ENCODE peak calls at places on chromosomes 5 and 9, in eight cellular contexts. A is SK-N-SH; Y is GM13976; B is CD8-positive, alpha-beta T cell; K is CD4-positive, alpha-beta T cell; V is endothelial cell; T is left lung; L is kidney. N is an unnamed sample.

GRCh38 chr5:31453522-31453921 is 78.4 kb downstream of the DROSHA start:
- DNase-seq in T (no peak), A (no peak), B (no peak), L (no peak), V (no peak), Y (no peak), K (no peak), N (no peak)

GRCh38 chr9:4642351-4642750 is 19.7 kb upstream of the PLPP6 start:
- DNase-seq in V (no peak), A (no peak), B (no peak), Y (no peak), T (no peak), K (no peak), L (no peak), N (no peak)

GRCh38 chr5:81253875-81254274 is 20.8 kb downstream of the CKMT2 start:
- DNase-seq in V (no peak), K (no peak), B (no peak), L (no peak), A (no peak), T (no peak), Y (no peak), N (no peak)

GRCh38 chr9:134352247-134352933 is 26.1 kb downstream of the RXRA start:
- DNase-seq in T (no peak), V (no peak), A (no peak), K (no peak), L (no peak), Y (no peak), B (no peak), N (no peak)

GRCh38 chr5:133534566-133534965 is 77.8 kb downstream of the FSTL4 start:
- DNase-seq in K (no peak), B (no peak), T (no peak), L (no peak), A (no peak), V (no peak), Y (no peak), N (no peak)

GRCh38 chr5:150658699-150659265 is 2.3 kb upstream of the MYOZ3 start:
- DNase-seq in V (no peak), T (no peak), A (no peak), K (no peak), B (no peak), L (no peak), Y (no peak), N (no peak)

GRCh38 chr9:108033976-108034964 is 544.7 kb upstream of the KLF4 start:
- DNase-seq in B (no peak), T (no peak), K (no peak), L (no peak), Y (no peak), A (no peak), V (no peak), N (peak)

GRCh38 chr9:114303977-114304376 is 18.9 kb upstream of the ORM1 start:
- DNase-seq in B (no peak), L (peak), K (no peak), T (no peak), A (no peak), Y (no peak), V (no peak), N (no peak)

GRCh38 chr9:128026255-128027165 is 40.6 kb downstream of the NAIF1 start:
- DNase-seq in A (peak), Y (peak), K (peak), V (no peak), B (peak), L (no peak), T (no peak), N (no peak)

DNA sequence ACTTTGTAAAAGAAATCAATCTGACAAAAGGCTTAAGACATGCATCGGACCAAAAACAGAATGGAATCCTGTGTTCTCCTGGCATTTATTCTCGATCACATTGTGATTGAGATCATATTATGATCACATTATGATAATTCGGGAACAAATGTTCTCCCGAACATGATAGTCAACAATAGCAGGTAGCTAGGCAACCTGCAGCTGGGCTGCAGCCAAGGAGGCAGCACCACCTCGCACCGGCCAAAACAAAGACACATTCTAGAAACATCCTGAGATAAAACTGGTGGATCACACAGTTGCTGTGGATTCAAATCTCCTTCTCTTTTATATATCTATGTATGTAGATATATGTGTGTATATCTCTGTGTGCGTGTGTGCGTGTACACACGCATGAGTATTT is 480.6 kb upstream of the CYLC2 start:
- DNase-seq in B (no peak), L (no peak), V (no peak), A (no peak), Y (no peak), K (no peak), T (no peak), N (no peak)
- TF ChIP-seq CTCF in B (no peak), L (no peak), V (no peak), A (no peak), Y (no peak), K (no peak), T (no peak), N (no peak)

DNA sequence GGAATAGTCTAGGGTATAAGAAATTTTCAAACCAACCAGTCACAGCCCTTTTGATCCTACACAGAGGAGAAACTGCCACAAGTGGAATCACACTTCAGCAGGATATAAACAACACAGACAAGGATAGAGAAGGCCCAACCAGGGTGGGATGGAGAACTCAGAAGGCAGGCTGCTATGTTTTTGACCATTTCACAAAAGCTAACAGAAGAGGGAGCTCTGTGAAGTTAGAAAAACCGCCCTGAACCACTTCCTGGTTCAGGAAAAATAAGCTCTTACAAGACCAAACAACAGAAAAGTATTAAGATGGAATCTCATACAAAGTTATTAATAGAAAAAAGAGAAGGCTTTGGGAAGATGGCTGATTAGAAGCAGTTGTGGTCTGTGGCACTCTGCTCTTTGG is 960 bp upstream of the IFNB1 start:
- DNase-seq in T (no peak), K (no peak), Y (no peak), V (no peak), L (no peak), B (no peak), A (no peak), N (no peak)
- TF ChIP-seq CTCF in T (no peak), K (peak), Y (no peak), V (no peak), L (no peak), B (no peak), A (no peak), N (no peak)

DNA sequence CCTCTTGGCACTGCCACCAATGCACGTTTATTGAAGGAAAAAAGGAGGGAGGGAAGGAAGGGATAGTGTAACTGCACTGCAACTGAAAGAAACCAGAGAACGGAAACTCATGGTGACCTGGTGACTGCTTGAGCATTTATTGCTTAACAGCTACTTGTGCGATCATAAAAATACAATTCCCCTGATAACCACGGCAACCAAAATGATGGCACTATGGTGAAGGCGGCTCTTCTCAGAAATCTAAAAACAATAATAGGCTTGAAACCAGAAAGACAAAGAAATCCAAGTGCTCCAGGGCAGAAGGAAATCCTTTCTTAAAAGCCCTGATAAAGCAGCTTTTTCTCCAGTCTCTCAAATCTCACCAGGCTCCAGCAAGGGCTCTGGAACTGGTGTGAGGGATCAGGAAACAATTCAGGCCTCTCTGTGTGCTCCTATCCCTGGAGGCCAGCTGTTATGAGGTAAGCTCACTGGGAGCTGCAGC is 1.9 kb downstream of the FBXO10 start:
- DNase-seq in B (no peak), L (no peak), V (peak), T (no peak), Y (no peak), A (peak), K (no peak), N (no peak)
- TF ChIP-seq CTCF in B (no peak), L (no peak), V (no peak), T (no peak), Y (no peak), A (no peak), K (no peak), N (no peak)

GRCh38 chr5:141135718-141136266 is 786 bp downstream of the PCDHB5 start:
- DNase-seq in L (no peak), K (no peak), V (no peak), B (no peak), Y (no peak), A (no peak), T (no peak), N (no peak)

GRCh38 chr5:141135030-141135717 is at the start of gene PCDHB5:
- DNase-seq in T (no peak), V (peak), B (no peak), A (no peak), K (no peak), L (no peak), Y (no peak), N (no peak)
- TF ChIP-seq CTCF in T (no peak), V (peak), B (no peak), A (peak), K (no peak), L (peak), Y (no peak), N (peak)

GRCh38 chr5:173187054-173187743 is 42.9 kb downstream of the BNIP1 start:
- DNase-seq in T (no peak), B (no peak), V (no peak), A (no peak), K (no peak), Y (no peak), L (no peak), N (no peak)
- TF ChIP-seq CTCF in T (no peak), B (no peak), V (peak), A (no peak), K (no peak), Y (no peak), L (no peak), N (peak)

GRCh38 chr5:136689563-136689962 is 324.2 kb upstream of the TRPC7 start:
- DNase-seq in T (no peak), L (no peak), K (no peak), A (no peak), B (no peak), V (no peak), Y (no peak), N (no peak)

DNA sequence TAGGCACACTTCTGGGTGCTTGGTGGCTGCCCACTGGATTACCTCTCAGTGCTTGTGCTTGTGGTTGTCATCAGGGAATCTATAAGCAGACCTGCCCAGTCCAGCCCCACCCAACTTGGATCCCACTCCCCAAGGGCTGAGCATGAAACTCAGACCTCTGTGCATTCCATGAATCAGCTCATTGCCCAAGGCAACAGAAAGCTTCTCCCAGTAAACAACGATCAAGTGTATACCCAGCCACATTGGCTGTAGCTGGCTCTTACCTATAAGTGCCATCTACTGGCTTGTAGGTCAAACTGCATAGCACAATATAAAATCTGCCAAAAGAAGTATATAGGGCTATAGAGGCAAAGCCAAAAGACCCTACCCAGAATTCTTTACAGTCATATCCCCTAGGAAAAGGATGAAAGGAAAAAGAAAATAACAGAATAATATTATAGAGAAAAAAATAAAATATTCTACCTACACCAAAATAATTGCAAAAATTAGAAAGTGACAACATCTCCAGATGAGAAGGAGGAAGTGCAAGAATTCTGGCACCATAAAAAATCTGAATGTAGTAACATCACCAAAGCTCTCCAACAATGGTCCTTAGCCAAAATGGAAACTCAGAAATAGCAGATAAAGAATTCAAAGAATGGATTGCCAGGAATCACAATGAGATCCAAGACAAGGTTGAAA is 321.0 kb upstream of the TRPC7 start:
- DNase-seq in T (no peak), V (peak), B (no peak), L (no peak), Y (no peak), A (no peak), K (no peak), N (no peak)
- TF ChIP-seq CTCF in T (no peak), V (peak), B (no peak), L (peak), Y (peak), A (peak), K (no peak), N (peak)

GRCh38 chr5:149129181-149129580 is 12.1 kb upstream of the ABLIM3 start:
- DNase-seq in B (no peak), K (no peak), V (no peak), L (no peak), Y (no peak), A (no peak), T (no peak), N (no peak)

GRCh38 chr5:149130932-149131273 is 10.4 kb upstream of the ABLIM3 start:
- DNase-seq in A (no peak), B (no peak), L (no peak), K (no peak), Y (peak), T (no peak), V (no peak), N (no peak)

GRCh38 chr5:149132474-149132873 is 8.8 kb upstream of the ABLIM3 start:
- DNase-seq in T (no peak), Y (no peak), V (no peak), K (no peak), A (no peak), B (no peak), L (no peak), N (no peak)

GRCh38 chr5:149128023-149128875 is 13.0 kb upstream of the ABLIM3 start:
- DNase-seq in T (no peak), L (no peak), K (no peak), Y (peak), V (peak), B (no peak), A (peak), N (no peak)

DNA sequence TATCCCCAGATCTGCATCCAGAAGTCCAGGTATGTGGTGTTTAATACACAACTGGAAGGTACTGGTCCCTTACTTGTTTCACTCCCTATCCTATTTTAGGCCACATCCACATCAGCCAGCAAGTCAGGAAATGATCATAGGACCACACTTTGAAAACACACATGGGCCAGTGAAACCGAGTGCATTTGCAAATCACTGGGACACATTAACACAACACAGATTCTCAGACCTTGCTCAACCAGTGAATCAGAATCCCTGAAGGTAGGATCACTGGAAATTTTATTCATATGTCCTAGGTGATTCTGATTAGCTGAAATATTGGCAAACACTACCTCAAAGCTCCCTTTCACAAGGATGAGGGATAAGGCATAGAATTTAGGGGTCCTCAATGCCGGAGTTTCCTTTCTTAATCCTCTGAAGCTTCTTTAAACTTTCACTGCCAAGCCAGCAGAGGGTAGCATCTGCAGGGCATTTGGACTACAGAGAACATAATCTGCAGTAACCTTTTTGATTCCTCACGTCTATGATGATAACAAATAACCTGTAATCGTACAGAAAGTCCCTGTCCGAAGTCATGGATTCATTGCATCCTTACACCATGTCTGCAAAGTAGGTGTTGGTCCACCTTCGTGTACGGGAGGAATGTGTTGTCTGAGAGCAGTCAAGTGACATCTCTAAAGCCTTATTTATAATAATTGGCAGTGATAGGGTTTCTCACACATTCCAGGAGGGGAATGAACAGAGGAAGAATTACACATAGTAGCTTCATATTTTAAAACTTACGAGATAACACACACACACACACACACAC is 11.0 kb upstream of the ABLIM3 start:
- DNase-seq in L (no peak), K (no peak), T (no peak), Y (peak), A (no peak), V (no peak), B (no peak), N (no peak)
- TF ChIP-seq CTCF in L (peak), K (no peak), T (no peak), Y (no peak), A (peak), V (no peak), B (no peak), N (peak)

DNA sequence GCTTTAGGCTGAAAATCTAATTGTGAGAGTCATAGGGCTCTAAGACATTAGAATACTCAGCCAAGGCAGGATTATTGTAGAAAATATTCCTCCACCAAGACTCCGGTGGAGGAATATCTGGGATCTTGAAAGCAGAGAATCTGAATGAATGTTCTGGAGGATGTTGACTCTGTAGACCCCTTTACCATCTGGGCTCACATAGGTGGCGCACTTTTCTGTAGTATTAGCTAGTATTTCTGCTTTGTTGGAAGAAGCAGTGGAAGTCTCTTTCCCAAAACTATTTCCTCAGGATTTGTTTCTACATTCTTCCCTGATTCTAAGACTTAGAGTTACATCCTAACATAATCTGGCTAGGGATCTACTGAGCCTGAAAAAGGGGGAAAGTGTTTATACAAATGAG is 752.4 kb upstream of the SEMA6A start:
- DNase-seq in B (no peak), L (no peak), A (no peak), T (no peak), K (no peak), V (no peak), Y (no peak), N (no peak)
- TF ChIP-seq CTCF in B (no peak), L (no peak), A (no peak), T (no peak), K (no peak), V (no peak), Y (no peak), N (no peak)

DNA sequence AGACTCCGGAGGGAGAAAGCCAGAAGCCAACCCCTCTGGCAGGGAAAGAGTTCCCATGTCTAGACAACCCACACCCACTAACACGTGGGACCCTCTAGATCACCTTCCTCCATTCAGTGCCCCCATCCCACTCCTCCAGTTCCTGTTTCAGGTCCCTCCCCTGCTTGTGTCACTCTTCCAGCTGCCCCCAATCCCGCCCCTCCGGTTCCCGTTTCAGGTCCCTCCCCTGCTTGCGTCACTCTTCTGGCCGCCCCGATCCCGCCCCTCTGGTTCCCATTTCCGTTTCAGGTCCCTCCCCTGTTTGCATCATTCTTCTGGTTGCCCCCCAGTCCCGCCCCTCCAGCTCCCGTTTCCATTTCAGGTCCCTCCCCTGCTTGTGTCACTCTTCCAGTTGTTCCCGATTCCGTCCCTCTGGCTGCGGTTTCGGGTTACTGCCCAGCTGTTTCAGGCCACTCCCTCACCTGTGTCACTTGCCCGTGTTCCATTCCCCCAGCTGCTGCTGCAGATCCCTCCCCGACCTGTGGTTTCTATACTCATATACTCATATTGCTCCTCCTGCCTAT is 64.8 kb upstream of the RANBP6 start:
- DNase-seq in A (peak), L (peak), T (peak), Y (peak), V (peak), B (peak), K (peak), N (peak)
- TF ChIP-seq CTCF in A (no peak), L (peak), T (no peak), Y (no peak), V (no peak), B (no peak), K (no peak), N (no peak)